ENCODE peak calls at places on chromosome 6, in four cellular contexts. One of them, this sample, is unnamed.

GRCh38 chr6:30885999-30886896 is 1.9 kb downstream of the DDR1 start:
- DNase-seq in HepG2: peak
- DNase-seq in H1: peak
- DNase-seq in K562: peak
- DNase-seq in this sample: peak

GRCh38 chr6:131063764-131064272 is 773 bp upstream of the EPB41L2 start:
- DNase-seq in HepG2: no peak
- DNase-seq in K562: no peak
- DNase-seq in H1: no peak
- DNase-seq in this sample: no peak

GRCh38 chr6:114084327-114084890 is 113.5 kb upstream of the HDAC2 start:
- DNase-seq in H1: no peak
- DNase-seq in K562: no peak
- DNase-seq in HepG2: no peak
- DNase-seq in this sample: no peak

GRCh38 chr6:79718509-79719247 is 87.5 kb downstream of the SH3BGRL2 start:
- DNase-seq in H1: no peak
- DNase-seq in K562: no peak
- DNase-seq in HepG2: no peak
- DNase-seq in this sample: no peak

GRCh38 chr6:36755435-36756348 is 58.1 kb downstream of the RAB44 start:
- DNase-seq in H1: no peak
- DNase-seq in HepG2: peak
- DNase-seq in K562: no peak
- DNase-seq in this sample: peak

GRCh38 chr6:42378125-42378524 is 73.6 kb downstream of the TRERF1 start:
- DNase-seq in HepG2: no peak
- DNase-seq in K562: no peak
- DNase-seq in H1: no peak
- DNase-seq in this sample: no peak

GRCh38 chr6:37657117-37657886 is 40.4 kb downstream of the MDGA1 start:
- DNase-seq in H1: no peak
- DNase-seq in HepG2: no peak
- DNase-seq in K562: no peak
- DNase-seq in this sample: peak

GRCh38 chr6:3414704-3415453 is 42.0 kb downstream of the SLC22A23 start:
- DNase-seq in H1: no peak
- DNase-seq in K562: peak
- DNase-seq in HepG2: peak
- DNase-seq in this sample: no peak

GRCh38 chr6:128065072-128065471 is 164.2 kb upstream of the THEMIS start:
- DNase-seq in H1: no peak
- DNase-seq in K562: no peak
- DNase-seq in HepG2: no peak
- DNase-seq in this sample: no peak

GRCh38 chr6:10855233-10855632 is 16.9 kb upstream of the MAK start:
- DNase-seq in HepG2: no peak
- DNase-seq in K562: no peak
- DNase-seq in H1: peak
- DNase-seq in this sample: no peak

GRCh38 chr6:144351741-144352140 is 66.6 kb downstream of the UTRN start:
- DNase-seq in K562: no peak
- DNase-seq in H1: no peak
- DNase-seq in HepG2: no peak
- DNase-seq in this sample: no peak

GRCh38 chr6:28880894-28881780 is 42.6 kb downstream of the TRIM27 start:
- DNase-seq in H1: no peak
- DNase-seq in K562: peak
- DNase-seq in HepG2: peak
- DNase-seq in this sample: no peak

GRCh38 chr6:42889815-42890214 is 10.4 kb downstream of the RPL7L1 start:
- DNase-seq in HepG2: no peak
- DNase-seq in K562: no peak
- DNase-seq in H1: no peak
- DNase-seq in this sample: no peak

GRCh38 chr6:66865771-66866170 is 1158.7 kb upstream of the EYS start:
- DNase-seq in H1: no peak
- DNase-seq in HepG2: no peak
- DNase-seq in K562: no peak
- DNase-seq in this sample: no peak

GRCh38 chr6:109527989-109528388 is 45.0 kb upstream of the ZBTB24 start:
- DNase-seq in K562: peak
- DNase-seq in HepG2: peak
- DNase-seq in H1: no peak
- DNase-seq in this sample: peak

GRCh38 chr6:27873101-27874030 is 38.8 kb downstream of the OR2B2 start:
- DNase-seq in H1: no peak
- DNase-seq in K562: no peak
- DNase-seq in HepG2: no peak
- DNase-seq in this sample: no peak

GRCh38 chr6:119609865-119610264 is 260.3 kb upstream of the MAN1A1 start:
- DNase-seq in HepG2: no peak
- DNase-seq in H1: no peak
- DNase-seq in K562: no peak
- DNase-seq in this sample: no peak

GRCh38 chr6:103800131-103800670 is 1059.5 kb downstream of the HACE1 start:
- DNase-seq in K562: no peak
- DNase-seq in H1: no peak
- DNase-seq in HepG2: no peak
- DNase-seq in this sample: no peak

GRCh38 chr6:137698636-137699035 is 168.4 kb upstream of the TNFAIP3 start:
- DNase-seq in H1: no peak
- DNase-seq in K562: no peak
- DNase-seq in HepG2: no peak
- DNase-seq in this sample: no peak

DNA sequence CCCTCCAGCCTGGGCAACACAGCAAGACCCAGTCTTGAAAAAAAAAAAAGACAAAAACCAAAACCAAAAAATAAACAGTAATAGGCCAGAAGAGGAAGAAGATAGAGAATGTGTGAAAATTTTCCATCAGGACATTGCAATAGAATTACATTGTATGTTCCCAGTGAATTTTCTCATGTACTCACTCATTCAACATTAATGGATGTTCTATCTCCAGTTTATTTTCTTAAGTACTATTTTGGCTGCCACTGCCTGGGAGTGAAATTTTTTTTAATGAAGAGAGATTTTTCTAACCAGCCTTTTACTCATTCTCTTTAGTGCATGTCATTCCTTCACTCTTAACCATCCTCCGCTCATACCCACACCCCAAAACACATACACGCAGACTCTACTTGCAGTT is 282.8 kb downstream of the ALDH8A1 start:
- DNase-seq in HepG2: no peak
- DNase-seq in H1: no peak
- DNase-seq in K562: no peak
- DNase-seq in this sample: no peak
- TF ChIP-seq RNF2 in HepG2: no peak
- TF ChIP-seq RNF2 in H1: no peak
- TF ChIP-seq RNF2 in K562: no peak
- TF ChIP-seq RNF2 in this sample: no peak

GRCh38 chr6:125586605-125587004 is 162.8 kb upstream of the HEY2 start:
- DNase-seq in H1: no peak
- DNase-seq in K562: no peak
- DNase-seq in HepG2: no peak
- DNase-seq in this sample: no peak
- H3K4me3 ChIP-seq in H1: no peak
- H3K4me3 ChIP-seq in K562: no peak
- H3K4me3 ChIP-seq in HepG2: no peak
- H3K4me3 ChIP-seq in this sample: no peak

GRCh38 chr6:26538572-26538902 is 371 bp downstream of the HMGN4 start:
- DNase-seq in H1: no peak
- DNase-seq in K562: no peak
- DNase-seq in HepG2: no peak
- DNase-seq in this sample: no peak
- TF ChIP-seq RNF2 in H1: no peak
- TF ChIP-seq RNF2 in K562: no peak
- TF ChIP-seq RNF2 in HepG2: no peak
- TF ChIP-seq RNF2 in this sample: no peak

DNA sequence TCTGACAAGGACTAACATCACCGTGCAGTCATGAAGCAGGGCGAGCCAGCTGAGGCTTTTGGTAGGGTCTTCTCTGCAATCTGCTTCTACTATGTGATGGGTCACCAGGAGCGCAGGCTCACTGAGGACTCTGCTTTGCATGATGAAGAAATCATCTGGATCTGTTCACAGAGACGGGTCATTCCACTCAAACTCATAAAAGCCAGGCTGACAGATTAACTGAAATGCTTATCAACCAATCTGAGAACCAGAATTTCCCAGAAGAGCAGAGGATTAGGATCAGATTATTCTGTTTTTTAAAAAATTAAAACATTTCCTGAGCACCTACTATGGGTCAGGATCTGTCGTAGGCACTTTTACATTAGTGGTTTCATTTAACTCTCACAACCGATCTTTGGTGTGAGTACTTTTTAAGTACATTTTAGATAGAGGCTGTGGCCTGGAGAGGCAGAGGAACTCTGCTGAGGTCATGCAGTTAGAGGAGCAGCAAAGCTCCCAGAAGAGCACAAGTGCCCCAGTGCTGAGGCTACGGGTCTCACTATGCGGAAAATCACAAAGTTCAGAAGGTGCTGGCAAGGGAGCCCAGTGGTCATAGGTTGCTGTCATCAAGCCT is 109.1 kb downstream of the BACH2 start:
- DNase-seq in HepG2: no peak
- DNase-seq in H1: no peak
- DNase-seq in K562: no peak
- DNase-seq in this sample: no peak
- H3K4me3 ChIP-seq in HepG2: no peak
- H3K4me3 ChIP-seq in H1: no peak
- H3K4me3 ChIP-seq in K562: no peak
- H3K4me3 ChIP-seq in this sample: no peak

DNA sequence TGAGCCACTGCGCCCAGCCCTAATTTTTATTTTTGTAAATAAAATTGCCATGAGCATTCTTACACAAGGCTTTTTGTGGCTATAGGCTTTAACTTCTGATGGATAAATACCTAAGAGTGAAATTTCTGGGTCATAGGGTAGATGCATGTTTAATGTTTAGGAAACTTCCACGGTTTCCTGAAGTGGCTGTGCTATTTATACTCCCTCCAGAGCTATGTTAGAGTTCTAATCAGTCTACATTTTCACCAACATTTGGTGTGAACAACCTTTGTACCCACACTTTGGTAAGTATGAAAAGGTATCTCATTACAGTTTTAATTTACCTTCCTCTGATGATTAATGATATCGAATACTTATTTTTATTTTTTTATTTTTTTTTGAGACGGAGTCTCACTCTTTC is 6.1 kb upstream of the MAS1 start:
- DNase-seq in H1: no peak
- DNase-seq in K562: no peak
- DNase-seq in HepG2: no peak
- DNase-seq in this sample: no peak
- TF ChIP-seq RNF2 in H1: no peak
- TF ChIP-seq RNF2 in K562: no peak
- TF ChIP-seq RNF2 in HepG2: no peak
- TF ChIP-seq RNF2 in this sample: no peak

GRCh38 chr6:142820336-142821016 is 124.5 kb downstream of the HIVEP2 start:
- DNase-seq in K562: no peak
- DNase-seq in HepG2: no peak
- DNase-seq in H1: no peak
- DNase-seq in this sample: no peak

GRCh38 chr6:142822383-142822782 is 122.6 kb downstream of the HIVEP2 start:
- DNase-seq in H1: no peak
- DNase-seq in HepG2: no peak
- DNase-seq in K562: no peak
- DNase-seq in this sample: no peak

GRCh38 chr6:142821860-142822259 is 123.1 kb downstream of the HIVEP2 start:
- DNase-seq in H1: no peak
- DNase-seq in K562: no peak
- DNase-seq in HepG2: no peak
- DNase-seq in this sample: no peak

GRCh38 chr6:142821164-142821716 is 123.7 kb downstream of the HIVEP2 start:
- DNase-seq in HepG2: no peak
- DNase-seq in H1: no peak
- DNase-seq in K562: no peak
- DNase-seq in this sample: no peak

GRCh38 chr6:142819603-142820335 is 125.2 kb downstream of the HIVEP2 start:
- DNase-seq in H1: no peak
- DNase-seq in HepG2: no peak
- DNase-seq in K562: no peak
- DNase-seq in this sample: no peak
- H3K4me3 ChIP-seq in H1: no peak
- H3K4me3 ChIP-seq in HepG2: no peak
- H3K4me3 ChIP-seq in K562: no peak
- H3K4me3 ChIP-seq in this sample: no peak

GRCh38 chr6:92888316-92888715 is 531.0 kb downstream of the EPHA7 start:
- DNase-seq in K562: no peak
- DNase-seq in HepG2: no peak
- DNase-seq in H1: no peak
- DNase-seq in this sample: no peak

GRCh38 chr6:92887871-92888270 is 531.5 kb downstream of the EPHA7 start:
- DNase-seq in H1: no peak
- DNase-seq in HepG2: no peak
- DNase-seq in K562: no peak
- DNase-seq in this sample: no peak

GRCh38 chr6:92892626-92893025 is 526.7 kb downstream of the EPHA7 start:
- DNase-seq in H1: no peak
- DNase-seq in K562: no peak
- DNase-seq in HepG2: no peak
- DNase-seq in this sample: no peak

DNA sequence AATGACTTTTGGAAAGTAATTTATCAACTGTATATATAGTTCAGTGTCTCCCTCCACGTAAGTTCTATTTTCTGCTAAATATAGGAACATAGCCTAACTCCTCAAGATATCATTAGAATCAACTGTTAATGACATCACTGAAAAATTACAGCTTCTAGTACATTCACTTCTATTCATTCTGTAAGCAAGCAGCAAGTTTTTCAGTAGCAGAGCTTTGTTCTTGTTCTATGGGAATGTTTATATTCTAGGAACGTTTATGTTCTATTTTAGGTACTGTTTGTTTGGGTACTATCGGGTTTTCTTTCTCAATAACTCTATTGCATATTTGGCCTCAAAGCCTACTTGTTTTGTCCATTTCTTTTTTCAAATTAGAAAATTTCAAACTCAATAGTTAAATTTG is 525.6 kb downstream of the EPHA7 start:
- DNase-seq in H1: no peak
- DNase-seq in K562: no peak
- DNase-seq in HepG2: no peak
- DNase-seq in this sample: no peak
- TF ChIP-seq RNF2 in H1: no peak
- TF ChIP-seq RNF2 in K562: no peak
- TF ChIP-seq RNF2 in HepG2: no peak
- TF ChIP-seq RNF2 in this sample: no peak

This sample was measured in A549.